ENCODE peak calls at places on chromosome X, in eight cellular contexts. B, W, U, K, G, S, X and T are unnamed samples.

GRCh38 chrX:153471663-153472280 is 1.4 kb upstream of the HAUS7 start:
- DNase-seq in B (no peak), W (no peak), U (no peak), K (no peak), G (no peak), S (no peak), X (no peak), T (no peak)

GRCh38 chrX:155997436-155997835 is at the start of gene IL9R:
- DNase-seq in B (peak; percentile 70), W (peak; percentile 39), U (peak; percentile 42), K (no peak), G (peak; percentile 48), S (no peak), X (no peak), T (no peak)

GRCh38 chrX:49309401-49309981 is 6.0 kb downstream of the GAGE10 start:
- DNase-seq in B (no peak), W (no peak), U (no peak), K (peak; percentile 2), G (no peak), S (peak; percentile 38), X (peak; percentile 9), T (peak; percentile 2)

GRCh38 chrX:21374994-21375794 is 976 bp downstream of the CNKSR2 start:
- DNase-seq in B (peak; percentile 20), W (no peak), U (no peak), K (no peak), G (no peak), S (no peak), X (no peak), T (no peak)

GRCh38 chrX:108130889-108131288 is 39.3 kb downstream of the ATG4A start:
- DNase-seq in B (no peak), W (no peak), U (no peak), K (no peak), G (no peak), S (no peak), X (no peak), T (no peak)

GRCh38 chrX:41781500-41781899 is 57.5 kb downstream of the GPR82 start:
- DNase-seq in B (peak; percentile 49), W (no peak), U (no peak), K (peak; percentile 39), G (peak; percentile 58), S (peak; percentile 61), X (peak; percentile 23), T (peak; percentile 8)

GRCh38 chrX:71958281-71958675 is 47.6 kb downstream of the NHSL2 start:
- DNase-seq in B (no peak), W (no peak), U (no peak), K (no peak), G (no peak), S (no peak), X (no peak), T (no peak)

GRCh38 chrX:79161655-79162054 is 17.2 kb downstream of the GPR174 start:
- DNase-seq in B (peak; percentile 17), W (peak; percentile 16), U (no peak), K (no peak), G (peak; percentile 80), S (no peak), X (no peak), T (no peak)

GRCh38 chrX:28586291-28586690 is 955 bp upstream of the IL1RAPL1 start:
- DNase-seq in B (no peak), W (no peak), U (no peak), K (peak; percentile 1), G (no peak), S (no peak), X (no peak), T (no peak)

GRCh38 chrX:130669233-130669632 is 233.8 kb downstream of the ENOX2 start:
- DNase-seq in B (no peak), W (no peak), U (no peak), K (no peak), G (no peak), S (peak; percentile 51), X (peak; percentile 1), T (peak; percentile 45)

GRCh38 chrX:7347465-7347864 is 199.5 kb upstream of the PUDP start:
- DNase-seq in B (no peak), W (no peak), U (no peak), K (no peak), G (no peak), S (no peak), X (no peak), T (no peak)

GRCh38 chrX:40402771-40403533 is 177.8 kb upstream of the ATP6AP2 start:
- DNase-seq in B (no peak), W (no peak), U (no peak), K (peak; percentile 47), G (peak; percentile 53), S (peak; percentile 59), X (peak; percentile 14), T (peak; percentile 11)

GRCh38 chrX:152735101-152735500 is 1.5 kb downstream of the MAGEA12 start:
- DNase-seq in B (no peak), W (no peak), U (peak; percentile 80), K (no peak), G (no peak), S (no peak), X (no peak), T (no peak)

GRCh38 chrX:64206556-64207162 is 1.2 kb upstream of the AMER1 start:
- DNase-seq in B (no peak), W (no peak), U (no peak), K (peak; percentile 23), G (peak; percentile 41), S (no peak), X (peak; percentile 1), T (no peak)

GRCh38 chrX:56802921-56803848 is 74.1 kb downstream of the NBDY start:
- DNase-seq in B (peak; percentile 36), W (peak; percentile 35), U (peak; percentile 93), K (peak; percentile 70), G (peak; percentile 80), S (peak; percentile 83), X (peak; percentile 67), T (no peak)
- TF ChIP-seq CTCF in B (peak; percentile 46), W (peak; percentile 36), U (no peak), K (peak; percentile 53), G (peak; percentile 45), S (peak; percentile 68), X (peak; percentile 71), T (no peak)

GRCh38 chrX:136710324-136710951 is 62.5 kb downstream of the CD40LG start:
- DNase-seq in B (peak; percentile 14), W (no peak), U (no peak), K (peak; percentile 52), G (peak; percentile 61), S (peak; percentile 44), X (peak; percentile 63), T (no peak)

GRCh38 chrX:136711147-136711546 is 63.2 kb downstream of the CD40LG start:
- DNase-seq in B (no peak), W (no peak), U (no peak), K (peak; percentile 43), G (peak; percentile 53), S (peak; percentile 53), X (peak; percentile 42), T (peak; percentile 27)

GRCh38 chrX:136712631-136713030 is 64.7 kb downstream of the CD40LG start:
- DNase-seq in B (no peak), W (no peak), U (no peak), K (no peak), G (no peak), S (no peak), X (no peak), T (no peak)

GRCh38 chrX:136708348-136708747 is 60.4 kb downstream of the CD40LG start:
- DNase-seq in B (no peak), W (no peak), U (no peak), K (peak; percentile 19), G (peak; percentile 24), S (no peak), X (no peak), T (no peak)
- TF ChIP-seq CTCF in B (peak; percentile 21), W (peak; percentile 49), U (no peak), K (peak; percentile 42), G (peak; percentile 34), S (peak; percentile 50), X (peak; percentile 56), T (peak; percentile 68)

GRCh38 chrX:134761788-134762187 is 103.5 kb upstream of the PLAC1 start:
- DNase-seq in B (peak; percentile 16), W (no peak), U (no peak), K (peak; percentile 14), G (peak; percentile 26), S (peak; percentile 35), X (no peak), T (no peak)
- TF ChIP-seq CTCF in B (peak; percentile 33), W (no peak), U (no peak), K (peak; percentile 47), G (peak; percentile 43), S (peak; percentile 43), X (no peak), T (peak; percentile 69)

GRCh38 chrX:81195712-81196111 is 6.0 kb downstream of the HMGN5 start:
- DNase-seq in B (no peak), W (peak; percentile 44), U (no peak), K (peak; percentile 66), G (peak; percentile 72), S (peak; percentile 63), X (peak; percentile 33), T (peak; percentile 36)
- TF ChIP-seq CTCF in B (peak; percentile 57), W (peak; percentile 57), U (no peak), K (peak; percentile 62), G (peak; percentile 53), S (peak; percentile 70), X (peak; percentile 64), T (peak; percentile 83)

GRCh38 chrX:38985375-38985774 is 184.1 kb downstream of the MID1IP1 start:
- DNase-seq in B (peak; percentile 50), W (no peak), U (no peak), K (peak; percentile 28), G (peak; percentile 41), S (peak; percentile 36), X (no peak), T (no peak)
- TF ChIP-seq CTCF in B (no peak), W (no peak), U (no peak), K (peak; percentile 24), G (no peak), S (peak; percentile 24), X (no peak), T (peak; percentile 56)

GRCh38 chrX:124405868-124406267 is 59.5 kb downstream of the SH2D1A start:
- DNase-seq in B (no peak), W (no peak), U (no peak), K (no peak), G (no peak), S (no peak), X (no peak), T (no peak)

GRCh38 chrX:124401696-124402095 is 55.3 kb downstream of the SH2D1A start:
- DNase-seq in B (no peak), W (no peak), U (no peak), K (no peak), G (no peak), S (no peak), X (no peak), T (no peak)

GRCh38 chrX:124406294-124407013 is 60.1 kb downstream of the SH2D1A start:
- DNase-seq in B (peak; percentile 37), W (peak; percentile 34), U (no peak), K (peak; percentile 85), G (peak; percentile 47), S (peak; percentile 78), X (peak; percentile 81), T (peak; percentile 70)
- TF ChIP-seq CTCF in B (no peak), W (no peak), U (no peak), K (peak; percentile 53), G (peak; percentile 35), S (peak; percentile 55), X (peak; percentile 67), T (peak; percentile 76)

DNA sequence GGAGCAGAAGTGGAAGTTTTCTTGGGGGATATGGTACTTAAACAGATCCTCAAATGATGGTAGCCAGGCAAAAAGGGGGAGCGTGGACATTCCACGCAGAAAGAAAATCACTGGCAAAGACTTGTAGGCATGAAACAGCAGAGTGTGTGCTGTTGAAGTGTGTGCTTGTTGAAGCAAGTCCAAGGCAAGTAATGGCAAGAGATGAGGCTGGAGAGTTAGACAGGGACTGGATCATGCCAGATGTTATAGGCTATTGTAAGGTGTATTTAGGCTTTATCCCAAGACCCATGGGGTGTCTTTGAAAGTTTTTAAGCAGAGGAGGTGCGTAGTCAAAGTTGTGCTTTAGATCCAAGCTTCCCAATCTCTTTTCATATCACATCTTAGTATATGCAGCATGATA is 124.5 kb downstream of the MBNL3 start:
- DNase-seq in B (no peak), W (no peak), U (no peak), K (peak; percentile 50), G (no peak), S (no peak), X (peak; percentile 4), T (no peak)
- TF ChIP-seq CTCF in B (no peak), W (no peak), U (no peak), K (no peak), G (no peak), S (no peak), X (no peak), T (no peak)